ENCODE peak calls at places on chromosomes 2 and 18, in four cellular contexts. One of them, this sample, is unnamed.

GRCh38 chr2:68287580-68288441 is 31.9 kb downstream of the CNRIP1 start:
- DNase-seq in endothelial cell of umbilical vein: peak; percentile 3
- DNase-seq in GM12878: no peak
- DNase-seq in IMR-90: peak; percentile 61
- DNase-seq in this sample: peak; percentile 30

GRCh38 chr2:238425505-238425978 is 1.2 kb upstream of the ASB1 start:
- DNase-seq in GM12878: no peak
- DNase-seq in IMR-90: no peak
- DNase-seq in endothelial cell of umbilical vein: no peak
- DNase-seq in this sample: no peak

GRCh38 chr2:240204431-240205276 is 64.2 kb upstream of the OTOS start:
- DNase-seq in IMR-90: no peak
- DNase-seq in GM12878: no peak
- DNase-seq in endothelial cell of umbilical vein: no peak
- DNase-seq in this sample: no peak

GRCh38 chr2:30655211-30655610 is 152.0 kb downstream of the CAPN13 start:
- DNase-seq in GM12878: no peak
- DNase-seq in endothelial cell of umbilical vein: no peak
- DNase-seq in IMR-90: peak; percentile 43
- DNase-seq in this sample: no peak

GRCh38 chr2:231687133-231687852 is 21.0 kb upstream of the PTMA start:
- DNase-seq in GM12878: no peak
- DNase-seq in endothelial cell of umbilical vein: peak; percentile 54
- DNase-seq in IMR-90: no peak
- DNase-seq in this sample: peak; percentile 83

GRCh38 chr2:129329574-129329973 is 649.9 kb upstream of the RAB6C start:
- DNase-seq in endothelial cell of umbilical vein: no peak
- DNase-seq in IMR-90: no peak
- DNase-seq in GM12878: no peak
- DNase-seq in this sample: no peak

GRCh38 chr2:238956676-238957075 is 108.8 kb downstream of the TWIST2 start:
- DNase-seq in IMR-90: no peak
- DNase-seq in endothelial cell of umbilical vein: peak; percentile 87
- DNase-seq in GM12878: no peak
- DNase-seq in this sample: no peak

GRCh38 chr18:76407681-76408080 is 87.4 kb downstream of the ZNF516 start:
- DNase-seq in endothelial cell of umbilical vein: no peak
- DNase-seq in IMR-90: no peak
- DNase-seq in GM12878: no peak
- DNase-seq in this sample: no peak

GRCh38 chr2:101173707-101174295 is 22.6 kb upstream of the TBC1D8 start:
- DNase-seq in endothelial cell of umbilical vein: no peak
- DNase-seq in GM12878: peak; percentile 15
- DNase-seq in IMR-90: no peak
- DNase-seq in this sample: no peak

GRCh38 chr2:241882090-241882625 is 12.6 kb downstream of the RTP5 start:
- DNase-seq in GM12878: no peak
- DNase-seq in IMR-90: no peak
- DNase-seq in endothelial cell of umbilical vein: no peak
- DNase-seq in this sample: peak; percentile 66

GRCh38 chr2:28649481-28650260 is 102.0 kb upstream of the PPP1CB start:
- DNase-seq in endothelial cell of umbilical vein: peak; percentile 40
- DNase-seq in IMR-90: peak; percentile 58
- DNase-seq in GM12878: no peak
- DNase-seq in this sample: no peak

GRCh38 chr2:37566517-37566961 is 104.9 kb downstream of the CDC42EP3 start:
- DNase-seq in endothelial cell of umbilical vein: peak; percentile 50
- DNase-seq in GM12878: no peak
- DNase-seq in IMR-90: peak; percentile 95
- DNase-seq in this sample: no peak

GRCh38 chr2:152647417-152648010 is 69.7 kb downstream of the PRPF40A start:
- DNase-seq in GM12878: no peak
- DNase-seq in endothelial cell of umbilical vein: peak; percentile 5
- DNase-seq in IMR-90: peak; percentile 49
- DNase-seq in this sample: no peak

GRCh38 chr18:8758466-8758865 is 53.1 kb downstream of the MTCL1 start:
- DNase-seq in IMR-90: no peak
- DNase-seq in GM12878: no peak
- DNase-seq in endothelial cell of umbilical vein: no peak
- DNase-seq in this sample: no peak

GRCh38 chr2:203878060-203878459 is 10.5 kb downstream of the CTLA4 start:
- DNase-seq in IMR-90: no peak
- DNase-seq in endothelial cell of umbilical vein: no peak
- DNase-seq in GM12878: no peak
- DNase-seq in this sample: no peak

GRCh38 chr18:11251891-11252270 is 102.5 kb upstream of the PIEZO2 start:
- DNase-seq in GM12878: no peak
- DNase-seq in IMR-90: peak; percentile 18
- DNase-seq in endothelial cell of umbilical vein: peak; percentile 32
- DNase-seq in this sample: no peak

GRCh38 chr2:220194630-220195029 is 567.2 kb downstream of the SLC4A3 start:
- DNase-seq in GM12878: no peak
- DNase-seq in IMR-90: no peak
- DNase-seq in endothelial cell of umbilical vein: no peak
- DNase-seq in this sample: no peak

GRCh38 chr18:45505497-45506206 is 109.6 kb upstream of the SLC14A2 start:
- DNase-seq in GM12878: no peak
- DNase-seq in IMR-90: no peak
- DNase-seq in endothelial cell of umbilical vein: no peak
- DNase-seq in this sample: no peak

GRCh38 chr18:62506495-62507143 is 16.2 kb upstream of the ZCCHC2 start:
- DNase-seq in GM12878: no peak
- DNase-seq in IMR-90: no peak
- DNase-seq in endothelial cell of umbilical vein: no peak
- DNase-seq in this sample: no peak

GRCh38 chr2:120465989-120466703 is 120.2 kb downstream of the INHBB start:
- DNase-seq in GM12878: no peak
- DNase-seq in endothelial cell of umbilical vein: no peak
- DNase-seq in IMR-90: no peak
- DNase-seq in this sample: no peak
- TF ChIP-seq FOS in GM12878: no peak
- TF ChIP-seq FOS in endothelial cell of umbilical vein: no peak
- TF ChIP-seq FOS in IMR-90: no peak
- TF ChIP-seq FOS in this sample: no peak

GRCh38 chr2:36534275-36534799 is 63.6 kb downstream of the FEZ2 start:
- DNase-seq in endothelial cell of umbilical vein: no peak
- DNase-seq in GM12878: no peak
- DNase-seq in IMR-90: no peak
- DNase-seq in this sample: no peak

GRCh38 chr2:36528761-36529392 is 69.1 kb downstream of the FEZ2 start:
- DNase-seq in IMR-90: no peak
- DNase-seq in endothelial cell of umbilical vein: no peak
- DNase-seq in GM12878: no peak
- DNase-seq in this sample: no peak

GRCh38 chr2:36528274-36528673 is 69.7 kb downstream of the FEZ2 start:
- DNase-seq in GM12878: no peak
- DNase-seq in IMR-90: no peak
- DNase-seq in endothelial cell of umbilical vein: no peak
- DNase-seq in this sample: no peak

GRCh38 chr2:36530983-36531354 is 67.0 kb downstream of the FEZ2 start:
- DNase-seq in GM12878: no peak
- DNase-seq in endothelial cell of umbilical vein: no peak
- DNase-seq in IMR-90: peak; percentile 57
- DNase-seq in this sample: no peak

GRCh38 chr2:36530178-36530982 is 67.6 kb downstream of the FEZ2 start:
- DNase-seq in IMR-90: peak; percentile 88
- DNase-seq in GM12878: peak; percentile 43
- DNase-seq in endothelial cell of umbilical vein: no peak
- DNase-seq in this sample: no peak
- TF ChIP-seq FOS in IMR-90: peak; percentile 52
- TF ChIP-seq FOS in GM12878: no peak
- TF ChIP-seq FOS in endothelial cell of umbilical vein: no peak
- TF ChIP-seq FOS in this sample: no peak

GRCh38 chr18:25650201-25650941 is 298.4 kb upstream of the ZNF521 start:
- DNase-seq in endothelial cell of umbilical vein: peak; percentile 55
- DNase-seq in GM12878: no peak
- DNase-seq in IMR-90: peak; percentile 97
- DNase-seq in this sample: no peak

GRCh38 chr18:25646971-25647370 is 295.0 kb upstream of the ZNF521 start:
- DNase-seq in IMR-90: peak; percentile 77
- DNase-seq in endothelial cell of umbilical vein: no peak
- DNase-seq in GM12878: no peak
- DNase-seq in this sample: no peak

GRCh38 chr18:25648724-25649260 is 296.8 kb upstream of the ZNF521 start:
- DNase-seq in GM12878: no peak
- DNase-seq in IMR-90: peak; percentile 10
- DNase-seq in endothelial cell of umbilical vein: no peak
- DNase-seq in this sample: no peak

GRCh38 chr18:25651553-25651952 is 299.6 kb upstream of the ZNF521 start:
- DNase-seq in endothelial cell of umbilical vein: no peak
- DNase-seq in GM12878: no peak
- DNase-seq in IMR-90: no peak
- DNase-seq in this sample: no peak

DNA sequence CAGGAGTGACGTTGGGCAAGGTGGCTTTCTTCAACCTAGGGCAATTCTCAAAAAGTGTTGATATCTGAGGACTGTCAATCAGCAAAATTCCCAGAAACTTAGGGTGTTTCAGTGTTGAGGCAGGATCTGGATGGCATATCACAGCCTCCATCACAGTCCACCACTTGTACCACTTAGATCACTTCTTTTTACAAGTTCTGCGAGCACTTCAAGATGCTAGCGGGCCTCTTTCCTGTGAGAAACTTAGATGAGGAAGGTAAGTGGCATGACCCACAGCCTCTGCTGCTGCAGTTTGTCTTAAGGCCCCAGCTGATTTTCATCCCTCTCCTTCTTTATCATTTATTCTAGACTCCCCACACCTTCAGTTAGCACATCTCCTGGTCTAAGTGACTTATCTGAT is 295.4 kb upstream of the ZNF521 start:
- DNase-seq in GM12878: no peak
- DNase-seq in endothelial cell of umbilical vein: no peak
- DNase-seq in IMR-90: no peak
- DNase-seq in this sample: no peak
- TF ChIP-seq FOS in GM12878: no peak
- TF ChIP-seq FOS in endothelial cell of umbilical vein: no peak
- TF ChIP-seq FOS in IMR-90: no peak
- TF ChIP-seq FOS in this sample: no peak

GRCh38 chr2:23476786-23477185 is 91.8 kb downstream of the KLHL29 start:
- DNase-seq in endothelial cell of umbilical vein: no peak
- DNase-seq in IMR-90: no peak
- DNase-seq in GM12878: no peak
- DNase-seq in this sample: no peak
- TF ChIP-seq FOS in endothelial cell of umbilical vein: no peak
- TF ChIP-seq FOS in IMR-90: no peak
- TF ChIP-seq FOS in GM12878: no peak
- TF ChIP-seq FOS in this sample: no peak

GRCh38 chr2:191150451-191151314 is at the start of gene STAT4:
- DNase-seq in IMR-90: peak; percentile 47
- DNase-seq in GM12878: peak; percentile 45
- DNase-seq in endothelial cell of umbilical vein: peak; percentile 58
- DNase-seq in this sample: no peak
- TF ChIP-seq FOS in IMR-90: no peak
- TF ChIP-seq FOS in GM12878: no peak
- TF ChIP-seq FOS in endothelial cell of umbilical vein: no peak
- TF ChIP-seq FOS in this sample: no peak

GRCh38 chr2:98122524-98122923 is 35.6 kb downstream of the VWA3B start:
- DNase-seq in endothelial cell of umbilical vein: no peak
- DNase-seq in IMR-90: no peak
- DNase-seq in GM12878: no peak
- DNase-seq in this sample: no peak

GRCh38 chr2:98123286-98123685 is 36.3 kb downstream of the VWA3B start:
- DNase-seq in GM12878: no peak
- DNase-seq in endothelial cell of umbilical vein: no peak
- DNase-seq in IMR-90: no peak
- DNase-seq in this sample: no peak

GRCh38 chr2:98127229-98127989 is 40.4 kb downstream of the VWA3B start:
- DNase-seq in GM12878: no peak
- DNase-seq in endothelial cell of umbilical vein: no peak
- DNase-seq in IMR-90: no peak
- DNase-seq in this sample: no peak

GRCh38 chr2:98128556-98129109 is 41.7 kb downstream of the VWA3B start:
- DNase-seq in IMR-90: no peak
- DNase-seq in endothelial cell of umbilical vein: no peak
- DNase-seq in GM12878: no peak
- DNase-seq in this sample: no peak

DNA sequence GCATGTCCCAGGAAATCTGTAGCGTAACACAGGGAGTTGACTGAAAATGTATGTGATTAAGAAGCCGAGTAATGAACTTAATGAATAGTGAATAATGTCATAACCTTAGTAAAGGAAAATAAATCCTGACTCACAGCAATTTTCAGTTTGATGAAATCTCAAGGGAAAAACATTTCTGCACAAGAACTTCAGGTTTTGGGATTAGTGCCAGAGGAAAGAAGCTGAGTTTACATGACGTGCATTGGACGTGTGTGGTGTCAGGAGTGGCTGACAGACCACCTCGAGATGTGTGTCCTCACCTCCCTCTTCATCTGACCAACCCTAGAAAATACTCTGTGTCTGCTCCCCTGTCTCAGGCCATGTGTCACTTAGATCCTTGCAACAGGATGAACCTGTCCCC is 39.1 kb downstream of the VWA3B start:
- DNase-seq in IMR-90: peak; percentile 10
- DNase-seq in endothelial cell of umbilical vein: no peak
- DNase-seq in GM12878: no peak
- DNase-seq in this sample: no peak
- TF ChIP-seq FOS in IMR-90: no peak
- TF ChIP-seq FOS in endothelial cell of umbilical vein: no peak
- TF ChIP-seq FOS in GM12878: no peak
- TF ChIP-seq FOS in this sample: no peak